ENCODE peak calls at places on chromosome 11, in six cellular contexts. One of them, this sample, is unnamed.

GRCh38 chr11:15333407-15333806 is 218.7 kb downstream of the INSC start:
- DNase-seq in Calu3: no peak
- DNase-seq in astrocyte of the cerebellum: no peak
- DNase-seq in AG04449: no peak
- DNase-seq in adrenal gland: no peak
- DNase-seq in cardiac fibroblast: no peak
- DNase-seq in this sample: no peak

GRCh38 chr11:33930317-33931021 is 38.6 kb upstream of the LMO2 start:
- DNase-seq in Calu3: no peak
- DNase-seq in astrocyte of the cerebellum: no peak
- DNase-seq in AG04449: no peak
- DNase-seq in adrenal gland: peak; percentile 24
- DNase-seq in cardiac fibroblast: peak; percentile 87
- DNase-seq in this sample: no peak

GRCh38 chr11:7639643-7640025 is 33.7 kb downstream of the CYB5R2 start:
- DNase-seq in Calu3: no peak
- DNase-seq in astrocyte of the cerebellum: no peak
- DNase-seq in AG04449: no peak
- DNase-seq in adrenal gland: no peak
- DNase-seq in cardiac fibroblast: no peak
- DNase-seq in this sample: no peak

GRCh38 chr11:123755813-123756212 is 1.5 kb upstream of the OR6X1 start:
- DNase-seq in Calu3: no peak
- DNase-seq in astrocyte of the cerebellum: no peak
- DNase-seq in AG04449: no peak
- DNase-seq in adrenal gland: no peak
- DNase-seq in cardiac fibroblast: no peak
- DNase-seq in this sample: no peak

GRCh38 chr11:69416123-69416475 is 65.4 kb upstream of the LINC01488 start:
- DNase-seq in Calu3: no peak
- DNase-seq in astrocyte of the cerebellum: no peak
- DNase-seq in AG04449: no peak
- DNase-seq in adrenal gland: peak; percentile 7
- DNase-seq in cardiac fibroblast: no peak
- DNase-seq in this sample: no peak

GRCh38 chr11:63687845-63688244 is 6.5 kb downstream of the RTN3 start:
- DNase-seq in Calu3: no peak
- DNase-seq in astrocyte of the cerebellum: no peak
- DNase-seq in AG04449: no peak
- DNase-seq in adrenal gland: no peak
- DNase-seq in cardiac fibroblast: no peak
- DNase-seq in this sample: no peak

GRCh38 chr11:78415338-78415737 is 2.3 kb downstream of the GAB2 start:
- DNase-seq in Calu3: no peak
- DNase-seq in astrocyte of the cerebellum: no peak
- DNase-seq in AG04449: no peak
- DNase-seq in adrenal gland: no peak
- DNase-seq in cardiac fibroblast: no peak
- DNase-seq in this sample: no peak

GRCh38 chr11:104759464-104759863 is 138.8 kb downstream of the CASP12 start:
- DNase-seq in Calu3: no peak
- DNase-seq in astrocyte of the cerebellum: no peak
- DNase-seq in AG04449: no peak
- DNase-seq in adrenal gland: no peak
- DNase-seq in cardiac fibroblast: no peak
- DNase-seq in this sample: no peak

GRCh38 chr11:96567193-96567592 is 177.4 kb downstream of the JRKL start:
- DNase-seq in Calu3: no peak
- DNase-seq in astrocyte of the cerebellum: no peak
- DNase-seq in AG04449: no peak
- DNase-seq in adrenal gland: no peak
- DNase-seq in cardiac fibroblast: peak; percentile 29
- DNase-seq in this sample: no peak

GRCh38 chr11:15824060-15824459 is 532.3 kb downstream of the SOX6 start:
- DNase-seq in Calu3: no peak
- DNase-seq in astrocyte of the cerebellum: no peak
- DNase-seq in AG04449: no peak
- DNase-seq in adrenal gland: no peak
- DNase-seq in cardiac fibroblast: no peak
- DNase-seq in this sample: no peak

GRCh38 chr11:27211370-27212127 is 151.5 kb downstream of the CCDC34 start:
- DNase-seq in Calu3: no peak
- DNase-seq in astrocyte of the cerebellum: no peak
- DNase-seq in AG04449: no peak
- DNase-seq in adrenal gland: no peak
- DNase-seq in cardiac fibroblast: no peak
- DNase-seq in this sample: peak; percentile 39

GRCh38 chr11:6418958-6419611 is at the start of gene APBB1:
- DNase-seq in Calu3: peak; percentile 61
- DNase-seq in astrocyte of the cerebellum: no peak
- DNase-seq in AG04449: no peak
- DNase-seq in adrenal gland: peak; percentile 65
- DNase-seq in cardiac fibroblast: peak; percentile 52
- DNase-seq in this sample: peak; percentile 79

GRCh38 chr11:94088906-94089305 is 39.7 kb upstream of the PANX1 start:
- DNase-seq in Calu3: no peak
- DNase-seq in astrocyte of the cerebellum: no peak
- DNase-seq in AG04449: no peak
- DNase-seq in adrenal gland: no peak
- DNase-seq in cardiac fibroblast: no peak
- DNase-seq in this sample: no peak

GRCh38 chr11:69821511-69822040 is 2.4 kb upstream of the FGF3 start:
- DNase-seq in Calu3: no peak
- DNase-seq in astrocyte of the cerebellum: no peak
- DNase-seq in AG04449: no peak
- DNase-seq in adrenal gland: no peak
- DNase-seq in cardiac fibroblast: no peak
- DNase-seq in this sample: no peak

GRCh38 chr11:62337682-62338181 is 484 bp downstream of the ASRGL1 start:
- DNase-seq in Calu3: peak; percentile 43
- DNase-seq in astrocyte of the cerebellum: no peak
- DNase-seq in AG04449: no peak
- DNase-seq in adrenal gland: peak; percentile 12
- DNase-seq in cardiac fibroblast: peak; percentile 2
- DNase-seq in this sample: peak; percentile 58

GRCh38 chr11:62343822-62344609 is 6.8 kb downstream of the ASRGL1 start:
- DNase-seq in Calu3: no peak
- DNase-seq in astrocyte of the cerebellum: no peak
- DNase-seq in AG04449: no peak
- DNase-seq in adrenal gland: no peak
- DNase-seq in cardiac fibroblast: no peak
- DNase-seq in this sample: no peak

GRCh38 chr11:62338218-62338617 is 970 bp downstream of the ASRGL1 start:
- DNase-seq in Calu3: no peak
- DNase-seq in astrocyte of the cerebellum: no peak
- DNase-seq in AG04449: no peak
- DNase-seq in adrenal gland: no peak
- DNase-seq in cardiac fibroblast: no peak
- DNase-seq in this sample: no peak

GRCh38 chr11:62336949-62337681 is at the start of gene ASRGL1:
- DNase-seq in Calu3: peak; percentile 94
- DNase-seq in astrocyte of the cerebellum: peak; percentile 3
- DNase-seq in AG04449: no peak
- DNase-seq in adrenal gland: peak; percentile 78
- DNase-seq in cardiac fibroblast: peak; percentile 47
- DNase-seq in this sample: peak; percentile 88

DNA sequence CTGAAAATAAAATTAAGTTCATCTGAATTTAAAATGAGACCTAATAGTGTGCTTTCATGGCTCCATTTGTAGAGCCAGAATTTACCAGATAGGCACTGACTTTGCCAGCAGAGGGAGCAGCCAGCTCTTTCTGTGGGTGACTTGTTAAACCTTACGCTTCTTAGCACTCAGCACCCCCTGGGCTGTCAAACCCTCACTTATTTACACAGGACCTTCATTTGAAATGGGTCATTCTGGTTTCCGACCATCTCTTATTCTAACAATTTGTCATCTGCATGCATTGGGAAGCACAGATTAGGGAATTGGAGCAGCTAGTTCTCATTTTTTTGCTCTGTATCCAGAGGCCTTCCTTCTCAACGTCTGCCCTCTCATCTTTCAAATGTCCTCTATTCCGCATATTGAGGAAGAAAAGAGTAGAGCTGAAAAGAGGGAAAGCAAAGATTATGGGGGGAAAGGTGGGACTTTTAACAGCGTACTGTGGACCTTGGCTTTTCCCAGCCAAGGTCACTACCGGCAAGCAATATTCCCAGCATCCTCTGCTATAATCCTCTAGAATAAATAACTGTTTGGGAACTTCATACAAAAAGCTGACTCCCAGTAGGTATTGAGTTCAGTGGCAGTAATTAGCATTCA is 3.1 kb downstream of the ASRGL1 start:
- DNase-seq in Calu3: peak; percentile 43
- DNase-seq in astrocyte of the cerebellum: peak; percentile 20
- DNase-seq in AG04449: peak; percentile 12
- DNase-seq in adrenal gland: peak; percentile 56
- DNase-seq in cardiac fibroblast: peak; percentile 62
- DNase-seq in this sample: peak; percentile 54
- TF ChIP-seq CTCF in Calu3: peak; percentile 47
- TF ChIP-seq CTCF in astrocyte of the cerebellum: peak; percentile 87
- TF ChIP-seq CTCF in AG04449: peak; percentile 67
- TF ChIP-seq CTCF in adrenal gland: peak; percentile 58
- TF ChIP-seq CTCF in cardiac fibroblast: peak; percentile 81
- TF ChIP-seq CTCF in this sample: peak; percentile 52

GRCh38 chr11:117199061-117199915 is at the start of gene TAGLN:
- DNase-seq in Calu3: peak; percentile 49
- DNase-seq in astrocyte of the cerebellum: peak; percentile 89
- DNase-seq in AG04449: peak; percentile 87
- DNase-seq in adrenal gland: peak; percentile 58
- DNase-seq in cardiac fibroblast: peak; percentile 97
- DNase-seq in this sample: no peak

GRCh38 chr11:117197006-117197405 is 2.2 kb upstream of the TAGLN start:
- DNase-seq in Calu3: no peak
- DNase-seq in astrocyte of the cerebellum: no peak
- DNase-seq in AG04449: no peak
- DNase-seq in adrenal gland: no peak
- DNase-seq in cardiac fibroblast: no peak
- DNase-seq in this sample: no peak

GRCh38 chr11:117198613-117199012 is 557 bp upstream of the TAGLN start:
- DNase-seq in Calu3: no peak
- DNase-seq in astrocyte of the cerebellum: no peak
- DNase-seq in AG04449: no peak
- DNase-seq in adrenal gland: no peak
- DNase-seq in cardiac fibroblast: no peak
- DNase-seq in this sample: no peak

GRCh38 chr11:117195761-117196160 is 3.4 kb upstream of the TAGLN start:
- DNase-seq in Calu3: no peak
- DNase-seq in astrocyte of the cerebellum: no peak
- DNase-seq in AG04449: no peak
- DNase-seq in adrenal gland: no peak
- DNase-seq in cardiac fibroblast: no peak
- DNase-seq in this sample: no peak

GRCh38 chr11:117197516-117198456 is 1.4 kb upstream of the TAGLN start:
- DNase-seq in Calu3: peak; percentile 14
- DNase-seq in astrocyte of the cerebellum: no peak
- DNase-seq in AG04449: no peak
- DNase-seq in adrenal gland: no peak
- DNase-seq in cardiac fibroblast: peak; percentile 78
- DNase-seq in this sample: peak; percentile 66
- TF ChIP-seq CTCF in Calu3: no peak
- TF ChIP-seq CTCF in astrocyte of the cerebellum: peak; percentile 53
- TF ChIP-seq CTCF in AG04449: peak; percentile 73
- TF ChIP-seq CTCF in adrenal gland: peak; percentile 3
- TF ChIP-seq CTCF in cardiac fibroblast: peak; percentile 75
- TF ChIP-seq CTCF in this sample: peak; percentile 48

GRCh38 chr11:113387605-113388211 is at the start of gene ANKK1:
- DNase-seq in Calu3: peak; percentile 31
- DNase-seq in astrocyte of the cerebellum: no peak
- DNase-seq in AG04449: no peak
- DNase-seq in adrenal gland: peak; percentile 23
- DNase-seq in cardiac fibroblast: no peak
- DNase-seq in this sample: no peak
- TF ChIP-seq CTCF in Calu3: no peak
- TF ChIP-seq CTCF in astrocyte of the cerebellum: no peak
- TF ChIP-seq CTCF in AG04449: no peak
- TF ChIP-seq CTCF in adrenal gland: peak; percentile 31
- TF ChIP-seq CTCF in cardiac fibroblast: no peak
- TF ChIP-seq CTCF in this sample: peak; percentile 31

GRCh38 chr11:122365545-122366380 is 249.7 kb upstream of the BLID start:
- DNase-seq in Calu3: no peak
- DNase-seq in astrocyte of the cerebellum: no peak
- DNase-seq in AG04449: no peak
- DNase-seq in adrenal gland: no peak
- DNase-seq in cardiac fibroblast: peak; percentile 24
- DNase-seq in this sample: peak; percentile 70

GRCh38 chr11:122362381-122362780 is 246.4 kb upstream of the BLID start:
- DNase-seq in Calu3: no peak
- DNase-seq in astrocyte of the cerebellum: no peak
- DNase-seq in AG04449: no peak
- DNase-seq in adrenal gland: no peak
- DNase-seq in cardiac fibroblast: no peak
- DNase-seq in this sample: no peak

GRCh38 chr11:122355968-122356367 is 240.0 kb upstream of the BLID start:
- DNase-seq in Calu3: no peak
- DNase-seq in astrocyte of the cerebellum: no peak
- DNase-seq in AG04449: no peak
- DNase-seq in adrenal gland: no peak
- DNase-seq in cardiac fibroblast: no peak
- DNase-seq in this sample: no peak

GRCh38 chr11:122363306-122363705 is 247.3 kb upstream of the BLID start:
- DNase-seq in Calu3: no peak
- DNase-seq in astrocyte of the cerebellum: no peak
- DNase-seq in AG04449: no peak
- DNase-seq in adrenal gland: no peak
- DNase-seq in cardiac fibroblast: no peak
- DNase-seq in this sample: peak; percentile 31

DNA sequence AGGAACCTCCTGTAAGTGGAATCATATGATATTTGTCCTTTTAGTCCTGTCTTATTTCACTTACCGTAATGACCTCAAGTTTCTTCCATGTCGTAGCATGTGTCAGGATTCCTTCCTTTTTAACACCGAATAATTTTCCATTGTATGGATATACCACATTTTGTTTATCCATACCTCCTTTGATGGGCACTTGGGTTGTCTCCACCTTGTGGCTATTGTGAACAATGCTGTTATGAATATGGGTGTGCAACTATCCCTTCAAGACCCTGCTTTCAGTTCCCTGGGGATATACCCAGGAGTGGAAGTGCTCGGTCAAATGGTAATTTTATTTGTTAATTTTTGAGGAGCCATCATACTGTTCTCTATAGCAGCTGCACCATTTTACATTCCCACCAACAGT is 244.9 kb upstream of the BLID start:
- DNase-seq in Calu3: no peak
- DNase-seq in astrocyte of the cerebellum: no peak
- DNase-seq in AG04449: no peak
- DNase-seq in adrenal gland: no peak
- DNase-seq in cardiac fibroblast: no peak
- DNase-seq in this sample: no peak
- TF ChIP-seq CTCF in Calu3: no peak
- TF ChIP-seq CTCF in astrocyte of the cerebellum: no peak
- TF ChIP-seq CTCF in AG04449: no peak
- TF ChIP-seq CTCF in adrenal gland: no peak
- TF ChIP-seq CTCF in cardiac fibroblast: no peak
- TF ChIP-seq CTCF in this sample: no peak

This sample was measured in glutamatergic neuron.